ENCODE peak calls at places on chromosomes 6 and 20, in four cellular contexts. Q is uterus, U is Peyer's patch, A is GM23338. I is an unnamed sample. For H3K4me1, the result is how much of the 10 kb centered on the place peaks cover.

GRCh38 chr6:165986647-165987482 is 180.8 kb downstream of the TBXT start:
- DNase-seq in Q (no peak), U (no peak), A (peak), I (no peak)

GRCh38 chr6:40138273-40138720 is 204.0 kb upstream of the MOCS1 start:
- DNase-seq in Q (no peak), U (peak), A (no peak), I (no peak)

GRCh38 chr20:20519269-20519668 is 151.4 kb downstream of the INSM1 start:
- DNase-seq in Q (no peak), U (peak), A (no peak), I (no peak)

GRCh38 chr20:33539129-33539528 is 49.2 kb downstream of the CBFA2T2 start:
- DNase-seq in Q (no peak), U (no peak), A (no peak), I (no peak)

GRCh38 chr6:135667694-135668455 is 170.3 kb upstream of the AHI1 start:
- DNase-seq in Q (peak), U (no peak), A (peak), I (no peak)

GRCh38 chr6:168513766-168514165 is 72.8 kb downstream of the SMOC2 start:
- DNase-seq in Q (no peak), U (no peak), A (no peak), I (no peak)

GRCh38 chr6:3341467-3341866 is 82.7 kb downstream of the PSMG4 start:
- DNase-seq in Q (no peak), U (no peak), A (peak), I (no peak)

GRCh38 chr6:13248053-13248452 is 80.3 kb downstream of the TBC1D7 start:
- DNase-seq in Q (no peak), U (no peak), A (peak), I (no peak)

GRCh38 chr20:46272389-46273047 is 35.8 kb downstream of the CDH22 start:
- DNase-seq in Q (no peak), U (no peak), A (no peak), I (no peak)

GRCh38 chr6:56595490-56596122 is 47.1 kb downstream of the DST start:
- DNase-seq in Q (peak), U (peak), A (peak), I (no peak)

GRCh38 chr6:27757307-27757706 is 154.9 kb downstream of the OR2B2 start:
- DNase-seq in Q (no peak), U (peak), A (peak), I (no peak)

GRCh38 chr20:61178431-61179080 is 73.5 kb upstream of the CDH4 start:
- DNase-seq in Q (no peak), U (no peak), A (no peak), I (no peak)

GRCh38 chr6:46507426-46507825 is 16.2 kb upstream of the RCAN2 start:
- DNase-seq in Q (no peak), U (no peak), A (no peak), I (no peak)

GRCh38 chr20:1121439-1121838 is 3.0 kb downstream of the PSMF1 start:
- DNase-seq in Q (no peak), U (no peak), A (no peak), I (no peak)

GRCh38 chr6:109947001-109947400 is 31.1 kb upstream of the GPR6 start:
- DNase-seq in Q (no peak), U (no peak), A (no peak), I (no peak)

GRCh38 chr6:91626935-91627334 is 1040.1 kb upstream of the MAP3K7 start:
- DNase-seq in Q (no peak), U (no peak), A (no peak), I (no peak)

GRCh38 chr20:58375796-58376195 is 13.2 kb upstream of the VAPB start:
- DNase-seq in Q (no peak), U (no peak), A (no peak), I (no peak)

GRCh38 chr6:138371720-138372119 is 6.0 kb upstream of the SMIM28 start:
- DNase-seq in Q (no peak), U (no peak), A (no peak), I (no peak)

GRCh38 chr6:128204621-128205020 is 303.8 kb upstream of the THEMIS start:
- DNase-seq in Q (no peak), U (no peak), A (peak), I (no peak)

GRCh38 chr20:48760403-48760889 is 67.4 kb downstream of the PREX1 start:
- DNase-seq in Q (no peak), U (peak), A (no peak), I (no peak)

GRCh38 chr20:62740286-62741141 is 31.9 kb downstream of the NTSR1 start:
- DNase-seq in Q (no peak), U (peak), A (no peak), I (peak)

GRCh38 chr6:170074435-170074834 is 216.4 kb downstream of the DLL1 start:
- DNase-seq in Q (no peak), U (peak), A (no peak), I (no peak)

GRCh38 chr6:153129873-153130514 is 1.1 kb downstream of the RGS17 start:
- DNase-seq in Q (no peak), U (no peak), A (peak), I (no peak)

GRCh38 chr6:43940393-43941087 is 170.5 kb downstream of the VEGFA start:
- DNase-seq in Q (no peak), U (peak), A (no peak), I (no peak)

GRCh38 chr6:108732101-108732870 is 115.9 kb upstream of the ARMC2 start:
- DNase-seq in Q (no peak), U (peak), A (no peak), I (no peak)

GRCh38 chr20:3785240-3786125 is 1.1 kb downstream of the CENPB start:
- DNase-seq in Q (no peak), U (no peak), A (peak), I (no peak)

GRCh38 chr6:132648828-132649227 is 10.2 kb downstream of the TAAR1 start:
- DNase-seq in Q (no peak), U (no peak), A (no peak), I (no peak)

GRCh38 chr6:30914076-30914853 is at the start of gene VARS2:
- DNase-seq in Q (peak), U (peak), A (peak), I (peak)

GRCh38 chr20:25470045-25470444 is 62.6 kb downstream of the GINS1 start:
- DNase-seq in Q (no peak), U (peak), A (peak), I (no peak)

GRCh38 chr6:70601014-70601413 is 34.3 kb downstream of the SDHAF4 start:
- DNase-seq in Q (no peak), U (no peak), A (peak), I (no peak)

DNA sequence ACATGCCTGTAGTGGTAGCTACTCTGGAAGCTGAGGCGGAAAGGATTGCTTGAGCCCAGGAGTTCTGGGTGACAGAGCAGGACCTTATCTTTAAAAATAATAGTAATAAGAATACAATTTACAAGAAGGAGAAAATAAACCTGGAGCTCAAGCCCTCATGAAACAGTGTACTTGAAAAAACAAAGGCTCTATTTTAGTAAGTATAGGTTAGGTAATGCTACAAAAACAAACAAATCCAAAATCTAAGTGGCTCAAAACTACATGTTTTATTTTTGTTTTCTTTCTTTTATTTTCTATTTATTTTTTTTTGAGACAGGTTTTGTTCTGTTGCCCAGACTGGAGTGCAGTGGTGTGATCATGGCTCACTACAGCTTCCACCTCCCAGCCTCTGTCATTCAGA is 57.6 kb upstream of the SLC23A2 start:
- DNase-seq in Q (no peak), U (no peak), A (no peak), I (no peak)
- H3K4me1 ChIP-seq in Q (under half), U (under half), A (under half), I (under half)

DNA sequence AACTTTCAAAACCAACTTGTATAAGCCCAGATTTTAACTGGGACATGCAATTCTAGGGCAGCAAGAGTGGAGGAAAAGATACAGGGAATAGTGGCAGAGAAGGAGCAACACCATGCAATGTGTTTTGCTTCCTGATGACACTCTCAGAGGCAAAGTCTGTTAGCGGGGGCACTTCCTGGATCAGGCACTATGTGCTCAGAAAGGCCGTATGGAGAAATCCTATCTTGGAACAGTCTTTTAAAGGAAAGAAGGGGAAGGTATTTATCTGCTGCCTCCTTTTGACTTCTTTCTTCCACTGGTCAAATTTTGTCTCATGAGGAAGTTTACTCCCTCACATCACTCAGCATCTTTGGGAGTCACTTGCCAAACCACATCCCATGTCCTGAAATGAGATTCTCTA is 91.6 kb upstream of the ELOVL5 start:
- DNase-seq in Q (no peak), U (no peak), A (peak), I (no peak)
- H3K27ac ChIP-seq in Q (peak), U (no peak), A (no peak), I (no peak)

GRCh38 chr6:107604549-107604948 is 114.6 kb downstream of the SOBP start:
- DNase-seq in Q (no peak), U (no peak), A (peak), I (no peak)
- H3K4me1 ChIP-seq in Q (under half), U (under half), A (half or more), I (under half)

GRCh38 chr6:42131531-42131930 is 10.9 kb downstream of the C6orf132 start:
- DNase-seq in Q (no peak), U (no peak), A (no peak), I (no peak)
- H3K27ac ChIP-seq in Q (no peak), U (no peak), A (no peak), I (no peak)

I was measured in lung.